ENCODE peak calls at places on chromosomes 7 and 10, in seven cellular contexts. D, B, V, E, H, Y and Q are unnamed samples.

GRCh38 chr7:75879771-75880184 is 944 bp downstream of the RHBDD2 start:
- DNase-seq in Y (peak; percentile 47), V (no peak), B (no peak), H (peak; percentile 69), D (no peak), E (peak; percentile 82), Q (peak; percentile 1)

GRCh38 chr10:75297021-75297599 is 61.4 kb upstream of the COMTD1 start:
- DNase-seq in H (peak; percentile 33), B (no peak), V (no peak), Y (no peak), E (no peak), D (no peak), Q (no peak)

GRCh38 chr10:22810643-22811254 is 96.4 kb upstream of the PIP4K2A start:
- DNase-seq in Y (peak; percentile 68), B (no peak), E (no peak), D (no peak), H (no peak), V (no peak), Q (no peak)

GRCh38 chr7:158442260-158442659 is 145.4 kb downstream of the PTPRN2 start:
- DNase-seq in V (no peak), H (no peak), D (no peak), Y (peak; percentile 54), E (peak; percentile 1), B (no peak), Q (no peak)

GRCh38 chr10:31121797-31122586 is 90.3 kb upstream of the ZNF438 start:
- DNase-seq in B (no peak), Y (no peak), H (no peak), V (no peak), E (no peak), D (no peak), Q (no peak)

GRCh38 chr7:19558527-19558926 is 150.3 kb downstream of the POLR1F start:
- DNase-seq in V (no peak), D (no peak), B (no peak), H (peak; percentile 63), Y (no peak), E (no peak), Q (no peak)

GRCh38 chr7:35003679-35004278 is 33.5 kb downstream of the DPY19L1 start:
- DNase-seq in B (no peak), D (peak; percentile 53), V (no peak), E (no peak), Y (no peak), H (peak; percentile 91), Q (peak; percentile 24)

GRCh38 chr10:50561266-50561665 is 62.5 kb downstream of the SGMS1 start:
- DNase-seq in H (peak; percentile 13), V (no peak), Y (no peak), D (no peak), E (no peak), B (no peak), Q (no peak)

GRCh38 chr10:68578945-68579344 is 18.8 kb downstream of the TET1 start:
- DNase-seq in H (no peak), E (no peak), V (no peak), Y (no peak), D (no peak), B (no peak), Q (no peak)

GRCh38 chr7:124031919-124032318 is 948 bp downstream of the TMEM229A start:
- DNase-seq in D (peak; percentile 9), E (no peak), H (peak; percentile 6), V (no peak), Y (no peak), B (no peak), Q (no peak)

GRCh38 chr7:142188846-142189245 is 69.0 kb downstream of the PRSS58 start:
- DNase-seq in Y (peak; percentile 36), V (no peak), H (no peak), E (peak; percentile 6), D (no peak), B (no peak), Q (no peak)

GRCh38 chr10:83603708-83604107 is 535.6 kb upstream of the GHITM start:
- DNase-seq in B (no peak), V (no peak), D (no peak), E (no peak), H (peak; percentile 74), Y (no peak), Q (no peak)

GRCh38 chr7:31105256-31105950 is 53.3 kb downstream of the ADCYAP1R1 start:
- DNase-seq in V (no peak), B (no peak), Y (no peak), H (no peak), D (no peak), E (no peak), Q (no peak)

GRCh38 chr10:124565565-124566221 is 104.1 kb downstream of the LHPP start:
- DNase-seq in D (peak; percentile 64), B (peak; percentile 93), H (no peak), V (no peak), E (no peak), Y (peak; percentile 89), Q (peak; percentile 74)

GRCh38 chr7:101644879-101645278 is 15.8 kb upstream of the MYL10 start:
- DNase-seq in Y (no peak), V (no peak), B (no peak), D (no peak), E (no peak), H (no peak), Q (no peak)

GRCh38 chr7:101651116-101651515 is 22.0 kb upstream of the MYL10 start:
- DNase-seq in Y (no peak), H (no peak), E (no peak), B (no peak), V (no peak), D (no peak), Q (no peak)

GRCh38 chr7:101645951-101646350 is 16.9 kb upstream of the MYL10 start:
- DNase-seq in E (no peak), H (no peak), V (no peak), D (no peak), Y (no peak), B (no peak), Q (no peak)

DNA sequence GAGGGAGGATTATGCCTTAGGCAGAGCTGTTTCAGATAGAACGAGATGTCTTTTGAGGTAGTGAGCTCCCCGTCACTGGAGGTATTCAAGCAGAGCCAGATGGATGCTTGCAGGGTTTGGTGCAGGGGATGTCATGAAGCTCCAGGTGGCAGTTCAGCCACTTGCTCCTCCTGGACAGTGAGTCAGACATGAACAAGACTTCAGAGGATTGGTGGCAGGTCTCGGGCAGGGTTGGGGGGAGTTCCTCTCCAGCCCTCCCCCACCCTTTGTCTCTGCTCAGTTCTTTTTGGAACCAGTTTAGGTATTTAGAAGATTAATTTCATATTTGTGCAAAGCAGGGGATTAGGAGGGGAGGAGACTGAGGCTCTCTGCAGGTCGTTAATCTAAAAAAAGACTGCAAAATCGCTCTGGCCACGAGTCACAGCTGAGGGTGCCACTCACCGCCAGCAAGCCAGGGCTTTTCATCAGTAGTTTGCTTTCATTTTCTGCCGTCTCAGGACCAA is 21.5 kb upstream of the MYL10 start:
- DNase-seq in B (no peak), Y (no peak), H (peak; percentile 6), E (no peak), V (no peak), D (no peak), Q (no peak)
- H3K4me3 ChIP-seq in B (peak overlapping the region; percentile 46), Y (no peak overlapping the region), H (no peak overlapping the region), E (no peak overlapping the region), V (no peak overlapping the region), D (no peak overlapping the region), Q (no peak overlapping the region)

GRCh38 chr10:80511984-80512634 is 25.6 kb upstream of the SH2D4B start:
- DNase-seq in D (no peak), V (no peak), E (no peak), Y (no peak), B (peak; percentile 21), H (no peak), Q (no peak)

GRCh38 chr10:80509108-80509402 is 28.6 kb upstream of the SH2D4B start:
- DNase-seq in V (no peak), Y (no peak), H (no peak), E (no peak), B (no peak), D (no peak), Q (no peak)

GRCh38 chr10:80507484-80507880 is 30.2 kb upstream of the SH2D4B start:
- DNase-seq in V (no peak), B (peak; percentile 2), Y (no peak), H (no peak), E (no peak), D (no peak), Q (no peak)

GRCh38 chr10:80506836-80507483 is 30.7 kb upstream of the SH2D4B start:
- DNase-seq in B (peak; percentile 43), V (no peak), H (no peak), E (no peak), Y (no peak), D (no peak), Q (peak; percentile 47)

GRCh38 chr10:80509403-80510161 is 28.1 kb upstream of the SH2D4B start:
- DNase-seq in Y (no peak), D (no peak), E (no peak), V (peak; percentile 71), B (peak; percentile 62), H (peak; percentile 91), Q (peak; percentile 62)
- H3K4me1 ChIP-seq in Y (no peaks in the 10 kb centered on the region), D (no peaks in the 10 kb centered on the region), E (peaks cover 18% of the 10 kb centered on the region), V (peaks cover 68% of the 10 kb centered on the region), B (peaks cover 31% of the 10 kb centered on the region), H (peaks cover 54% of the 10 kb centered on the region), Q (peaks cover 12% of the 10 kb centered on the region)

GRCh38 chr7:101121996-101122932 is 4.6 kb upstream of the SERPINE1 start:
- DNase-seq in E (no peak), D (peak; percentile 88), B (peak; percentile 82), Y (peak; percentile 85), H (peak; percentile 99), V (peak; percentile 84), Q (peak; percentile 87)
- H3K4me3 ChIP-seq in E (no peak overlapping the region), D (no peak overlapping the region), B (peak overlapping the region; percentile 56), Y (no peak overlapping the region), H (no peak overlapping the region), V (no peak overlapping the region), Q (peak overlapping the region; percentile 39)

GRCh38 chr7:47332681-47333080 is 249.2 kb downstream of the TNS3 start:
- DNase-seq in H (no peak), D (peak; percentile 43), V (no peak), Y (no peak), B (no peak), E (no peak), Q (no peak)
- H3K4me1 ChIP-seq in H (peaks cover 32% of the 10 kb centered on the region), D (peaks cover 23% of the 10 kb centered on the region), V (peaks cover 28% of the 10 kb centered on the region), Y (peaks cover 37% of the 10 kb centered on the region), B (peaks cover 52% of the 10 kb centered on the region), E (no peaks in the 10 kb centered on the region), Q (peaks cover 22% of the 10 kb centered on the region)

GRCh38 chr7:117096297-117096696 is 143.0 kb downstream of the ST7 start:
- DNase-seq in B (no peak), E (no peak), H (no peak), Y (no peak), D (no peak), V (no peak), Q (no peak)

GRCh38 chr7:117094457-117094856 is 141.2 kb downstream of the ST7 start:
- DNase-seq in Y (no peak), H (no peak), D (no peak), V (no peak), B (no peak), E (peak; percentile 18), Q (no peak)

GRCh38 chr7:117097860-117098259 is 144.6 kb downstream of the ST7 start:
- DNase-seq in Y (no peak), V (no peak), D (no peak), B (no peak), H (no peak), E (no peak), Q (no peak)

GRCh38 chr7:117095055-117095454 is 141.8 kb downstream of the ST7 start:
- DNase-seq in B (no peak), Y (no peak), E (no peak), V (no peak), H (no peak), D (no peak), Q (no peak)

GRCh38 chr7:117098457-117098856 is 145.2 kb downstream of the ST7 start:
- DNase-seq in Y (no peak), B (no peak), H (peak; percentile 73), E (no peak), V (no peak), D (no peak), Q (no peak)
- H3K4me3 ChIP-seq in Y (no peak overlapping the region), B (no peak overlapping the region), H (no peak overlapping the region), E (no peak overlapping the region), V (no peak overlapping the region), D (no peak overlapping the region), Q (no peak overlapping the region)